ENCODE peak calls at places on chromosomes 6 and 20, in four cellular contexts. G is breast epithelium, Z is HCT116, E is vagina. L is an unnamed sample.

GRCh38 chr6:27312146-27312949 is at the start of gene POM121L2:
- DNase-seq in G (peak), E (no peak), Z (no peak), L (peak)

GRCh38 chr6:15623282-15624116 is 39.3 kb downstream of the DTNBP1 start:
- DNase-seq in G (no peak), E (no peak), Z (no peak), L (no peak)

GRCh38 chr20:38774167-38774566 is 25.9 kb downstream of the ACTR5 start:
- DNase-seq in Z (no peak), G (no peak), E (no peak), L (no peak)

GRCh38 chr6:28212510-28213212 is 12.4 kb upstream of the ZSCAN9 start:
- DNase-seq in Z (peak), G (no peak), E (no peak), L (peak)

GRCh38 chr6:99613398-99613704 is 6.7 kb downstream of the PRDM13 start:
- DNase-seq in Z (no peak), E (no peak), G (no peak), L (peak)

GRCh38 chr6:3247255-3248146 is 11.2 kb upstream of the PSMG4 start:
- DNase-seq in Z (no peak), E (no peak), G (no peak), L (no peak)

GRCh38 chr20:36959242-36959641 is 7.7 kb upstream of the SAMHD1 start:
- DNase-seq in G (no peak), E (no peak), Z (no peak), L (no peak)

GRCh38 chr6:89667872-89668556 is 29.5 kb upstream of the LYRM2 start:
- DNase-seq in E (no peak), G (no peak), Z (no peak), L (no peak)

GRCh38 chr20:37379967-37380828 is 34.3 kb downstream of the SRC start:
- DNase-seq in Z (no peak), G (no peak), E (no peak), L (no peak)

GRCh38 chr6:121826156-121826810 is 390.8 kb downstream of the GJA1 start:
- DNase-seq in E (no peak), G (no peak), Z (peak), L (no peak)

GRCh38 chr20:63611646-63612045 is 15.3 kb downstream of the GMEB2 start:
- DNase-seq in G (no peak), E (no peak), Z (no peak), L (no peak)

GRCh38 chr20:4869290-4870193 is 131.8 kb downstream of the SLC23A2 start:
- DNase-seq in G (no peak), Z (no peak), E (no peak), L (no peak)

GRCh38 chr20:12970372-12970821 is 38.4 kb upstream of the SPTLC3 start:
- DNase-seq in Z (no peak), G (no peak), E (no peak), L (no peak)

DNA sequence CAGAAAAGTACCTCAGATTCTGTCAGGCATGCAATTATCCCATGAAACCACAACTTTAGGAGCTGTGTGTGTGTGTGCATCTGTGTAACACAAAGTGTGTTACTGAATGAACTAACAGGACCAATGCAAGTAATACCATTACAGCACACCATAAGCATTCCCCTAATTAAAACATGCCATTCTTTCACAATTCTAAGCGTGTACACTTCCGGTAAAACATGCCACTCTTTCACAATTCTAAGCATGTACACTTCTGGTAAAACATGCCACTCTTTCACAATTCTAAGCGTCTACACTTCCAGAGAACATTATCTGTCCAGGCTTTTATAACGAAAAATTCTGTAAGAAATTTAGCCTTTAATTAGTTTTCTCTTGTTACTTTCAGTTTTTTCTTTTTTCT is 238.2 kb downstream of the GMDS start:
- DNase-seq in Z (no peak), G (no peak), E (no peak), L (no peak)
- TF ChIP-seq POLR2A in Z (no peak), G (no peak), E (no peak), L (no peak)

DNA sequence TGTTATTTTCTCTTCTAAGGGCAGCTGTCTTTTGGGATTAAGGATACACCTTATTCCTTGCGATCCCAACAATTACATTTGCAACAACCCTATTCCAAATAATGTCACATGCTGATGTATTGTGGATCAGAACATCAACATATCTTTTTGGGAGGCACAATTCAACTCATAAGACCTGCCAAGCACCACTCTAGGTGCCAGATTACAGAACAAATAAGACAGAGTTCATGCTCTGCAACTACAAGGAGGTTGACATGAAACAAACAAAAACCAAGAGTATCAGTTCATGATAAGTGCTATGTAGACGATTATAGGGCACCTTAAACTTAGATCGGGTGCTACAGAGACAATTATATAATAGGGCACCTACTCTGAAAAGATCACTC is 203.2 kb upstream of the SGK1 start:
- DNase-seq in E (no peak), Z (no peak), G (no peak), L (no peak)
- TF ChIP-seq POLR2AphosphoS5 in E (no peak), Z (no peak), G (no peak), L (no peak)

GRCh38 chr6:80021131-80021530 is 16.7 kb downstream of the TTK start:
- DNase-seq in Z (no peak), E (no peak), G (no peak), L (no peak)
- TF ChIP-seq POLR2A in Z (no peak), E (no peak), G (no peak), L (no peak)

DNA sequence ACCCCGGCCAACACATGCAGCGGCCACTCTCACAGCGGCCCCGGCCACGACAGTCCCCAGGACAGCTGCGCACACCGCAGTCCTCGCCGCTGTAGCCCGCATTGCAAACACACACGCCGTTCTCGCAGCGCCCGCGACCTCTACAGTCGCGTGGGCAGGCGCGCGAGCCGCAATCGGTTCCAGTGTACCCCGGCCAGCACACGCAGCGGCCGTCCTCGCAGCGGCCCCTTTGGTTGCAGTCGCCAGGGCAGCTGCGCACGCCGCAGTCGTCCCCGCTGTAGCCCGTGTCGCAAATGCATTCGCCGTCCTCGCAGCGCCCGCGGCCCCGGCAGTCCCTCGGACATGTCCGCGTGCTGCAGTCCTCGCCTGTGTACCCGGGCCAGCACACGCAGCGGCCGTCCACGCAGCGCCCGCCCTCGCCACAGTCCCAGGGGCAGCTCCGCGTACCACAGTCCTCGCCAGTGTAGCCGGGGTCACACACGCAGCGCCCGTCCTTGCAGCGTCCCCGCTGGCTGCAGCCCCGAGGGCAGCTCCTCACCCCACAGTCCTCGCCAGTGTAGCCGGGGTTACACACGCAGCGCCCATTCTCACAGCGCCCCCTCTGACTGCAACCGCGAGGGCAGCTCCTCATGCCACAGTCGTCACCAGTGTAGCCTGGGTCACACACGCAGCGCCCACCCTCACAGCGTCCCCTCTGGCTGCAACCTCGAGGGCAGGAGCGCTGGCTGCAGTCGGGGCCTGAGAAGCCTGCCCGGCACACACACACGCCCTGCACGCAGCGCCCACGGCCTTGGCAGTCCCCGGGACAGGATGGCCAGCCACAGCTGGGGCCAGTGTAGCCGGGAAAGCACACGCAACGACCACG is 12.5 kb downstream of the TNXB start:
- DNase-seq in Z (no peak), G (no peak), E (no peak), L (no peak)
- TF ChIP-seq POLR2AphosphoS5 in Z (no peak), G (no peak), E (no peak), L (no peak)

DNA sequence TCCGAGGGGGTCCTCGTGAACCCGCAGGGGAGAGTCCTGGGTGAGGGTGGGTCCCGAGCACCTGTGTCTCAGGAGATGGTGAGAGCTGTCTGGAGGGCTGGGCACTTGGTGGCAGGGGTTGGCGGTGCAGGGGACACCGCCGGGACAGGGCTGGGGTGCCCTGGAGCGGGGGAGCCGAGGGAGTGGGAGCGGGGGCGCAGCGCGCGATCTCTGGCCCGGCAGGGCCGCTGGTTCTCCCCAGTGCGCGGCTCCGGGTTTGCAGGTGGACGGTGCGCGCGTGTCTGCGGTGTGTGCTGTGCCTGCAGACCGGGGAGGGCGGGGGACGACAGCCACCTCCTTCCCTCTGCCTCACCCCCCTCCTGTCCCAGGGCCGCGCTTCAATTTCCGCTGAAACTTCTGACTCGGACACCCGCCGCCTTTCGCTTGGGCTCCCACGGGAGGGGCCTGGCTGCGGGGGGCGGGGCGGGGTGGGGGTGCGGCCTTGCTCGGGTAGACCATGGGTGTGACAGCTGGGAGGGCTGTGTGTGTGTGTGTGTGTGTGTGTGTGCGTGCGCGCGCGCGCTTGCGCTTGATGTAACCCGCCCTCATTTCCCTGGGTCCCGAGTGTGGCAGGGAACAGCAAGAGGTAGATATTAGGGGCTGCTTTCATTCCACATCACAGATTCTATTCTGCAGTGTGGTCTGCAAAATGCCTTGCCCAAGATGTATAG is 1.2 kb downstream of the TRIB3 start:
- DNase-seq in E (no peak), Z (peak), G (peak), L (peak)
- TF ChIP-seq POLR2A in E (no peak), Z (no peak), G (no peak), L (peak)

GRCh38 chr20:10861619-10862018 is 187.8 kb upstream of the JAG1 start:
- DNase-seq in E (no peak), G (no peak), Z (no peak), L (no peak)

GRCh38 chr20:10868299-10868698 is 194.5 kb upstream of the JAG1 start:
- DNase-seq in E (no peak), G (no peak), Z (no peak), L (no peak)

GRCh38 chr20:10861086-10861485 is 187.3 kb upstream of the JAG1 start:
- DNase-seq in G (no peak), Z (no peak), E (no peak), L (no peak)

GRCh38 chr20:10863337-10864060 is 189.7 kb upstream of the JAG1 start:
- DNase-seq in G (no peak), E (no peak), Z (peak), L (no peak)

GRCh38 chr20:10864076-10864672 is 190.4 kb upstream of the JAG1 start:
- DNase-seq in E (no peak), Z (peak), G (no peak), L (no peak)
- TF ChIP-seq POLR2AphosphoS5 in E (peak), Z (no peak), G (no peak), L (no peak)

GRCh38 chr6:37136821-37137200 is 33.1 kb upstream of the PIM1 start:
- DNase-seq in G (no peak), Z (no peak), E (no peak), L (no peak)

GRCh38 chr6:37131960-37132253 is 38.0 kb upstream of the PIM1 start:
- DNase-seq in Z (no peak), E (no peak), G (no peak), L (no peak)

GRCh38 chr6:37137201-37137880 is 32.6 kb upstream of the PIM1 start:
- DNase-seq in Z (peak), E (no peak), G (no peak), L (no peak)

GRCh38 chr6:37135835-37136694 is 33.9 kb upstream of the PIM1 start:
- DNase-seq in Z (no peak), E (no peak), G (no peak), L (no peak)

GRCh38 chr6:37134622-37135191 is 35.2 kb upstream of the PIM1 start:
- DNase-seq in E (no peak), Z (peak), G (no peak), L (no peak)
- TF ChIP-seq POLR2A in E (no peak), Z (no peak), G (no peak), L (no peak)

GRCh38 chr6:167103041-167103816 is 19.7 kb upstream of the CCR6 start:
- DNase-seq in Z (no peak), G (no peak), E (no peak), L (peak)
- TF ChIP-seq POLR2AphosphoS5 in Z (no peak), G (no peak), E (no peak), L (no peak)

GRCh38 chr6:105442369-105442768 is 39.5 kb upstream of the PREP start:
- DNase-seq in G (no peak), E (no peak), Z (no peak), L (no peak)

GRCh38 chr6:105449756-105450390 is 47.0 kb upstream of the PREP start:
- DNase-seq in E (no peak), G (no peak), Z (no peak), L (no peak)

GRCh38 chr6:105443941-105444340 is 41.1 kb upstream of the PREP start:
- DNase-seq in Z (no peak), G (no peak), E (no peak), L (no peak)

DNA sequence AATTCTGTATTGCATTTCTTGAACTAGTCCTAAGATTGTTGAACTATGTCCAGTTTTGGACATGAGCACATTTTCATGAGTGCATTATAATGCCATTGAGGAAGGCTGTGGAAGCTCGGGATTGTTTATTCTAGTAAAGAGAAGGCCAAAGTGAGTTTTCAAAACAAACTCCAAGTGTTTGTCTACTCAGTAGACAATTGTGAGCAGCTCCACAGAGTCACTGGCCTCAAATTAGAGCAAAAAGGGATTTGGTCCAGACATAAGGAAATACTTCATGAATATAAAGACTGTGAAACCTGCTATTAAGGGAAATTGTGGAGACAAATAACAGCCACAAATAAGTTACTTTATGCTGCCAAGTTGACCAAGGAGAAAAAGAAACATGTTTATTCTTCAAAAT is 42.6 kb upstream of the PREP start:
- DNase-seq in G (no peak), Z (no peak), E (no peak), L (no peak)
- TF ChIP-seq POLR2A in G (no peak), Z (no peak), E (no peak), L (no peak)